ENCODE peak calls at places on chromosomes 11 and 22, in ten cellular contexts. C is AG09309; R is endothelial cell; A is ureter; N is kidney epithelial cell; I is nephron progenitor cell; X is A549; U is activated CD8-positive, alpha-beta T cell treated with anti-CD3 and anti-CD28 coated beads, Interleukin-2, amount 10 ng/mL, durations not matched to agents 7 days and 5 days; P is substantia nigra; B is GM12892. W is an unnamed sample.

GRCh38 chr22:27952091-27952490 is 33.0 kb upstream of the PITPNB start:
- DNase-seq in U (no peak), C (no peak), X (no peak), B (no peak), N (peak), A (no peak), R (no peak), P (no peak), I (no peak), W (peak)

GRCh38 chr11:124676386-124676785 is 2.7 kb downstream of the SPA17 start:
- DNase-seq in C (no peak), X (no peak), B (no peak), A (peak), R (no peak), N (no peak), I (no peak), P (no peak), U (no peak), W (no peak)

GRCh38 chr22:49827853-49828598 is at the start of gene BRD1:
- DNase-seq in I (peak), P (no peak), A (no peak), U (peak), X (peak), C (no peak), R (peak), B (peak), N (no peak), W (no peak)

GRCh38 chr11:61102667-61103491 is 590 bp downstream of the CD5 start:
- DNase-seq in C (no peak), N (no peak), I (no peak), X (no peak), R (no peak), P (no peak), A (no peak), U (peak), B (no peak), W (no peak)

GRCh38 chr11:95371147-95371546 is 140.1 kb upstream of the SESN3 start:
- DNase-seq in P (no peak), B (no peak), X (no peak), A (no peak), C (no peak), N (no peak), U (no peak), I (no peak), R (no peak), W (no peak)

GRCh38 chr11:74196781-74197486 is 25.8 kb downstream of the PPME1 start:
- DNase-seq in R (no peak), X (no peak), B (no peak), U (no peak), A (no peak), P (no peak), N (no peak), I (no peak), C (no peak), W (no peak)

GRCh38 chr22:39148727-39149535 is 3.5 kb downstream of the CBX7 start:
- DNase-seq in I (peak), B (peak), X (no peak), P (no peak), N (no peak), A (no peak), R (no peak), C (no peak), U (peak), W (no peak)

GRCh38 chr11:38060930-38061329 is 1462.9 kb upstream of the RAG2 start:
- DNase-seq in P (no peak), R (no peak), N (no peak), C (no peak), I (no peak), X (no peak), B (no peak), U (no peak), A (no peak), W (no peak)

GRCh38 chr11:86152006-86152862 is 83.3 kb upstream of the PICALM start:
- DNase-seq in N (peak), A (no peak), P (peak), C (no peak), B (no peak), I (no peak), U (no peak), R (no peak), X (no peak), W (no peak)

GRCh38 chr11:2163428-2163978 is 2.5 kb upstream of the INS start:
- DNase-seq in R (no peak), C (no peak), P (no peak), N (no peak), I (no peak), X (no peak), A (no peak), U (no peak), B (no peak), W (no peak)

W was measured in non-pigmented ciliary epithelial cell.